ENCODE peak calls at places on chromosomes 1 and 21, in nine cellular contexts. H is foreskin keratinocyte; O is T-helper 17 cell; G is activated CD4-positive, CD25-positive, alpha-beta regulatory T cell treated with anti-CD3 and anti-CD28 coated beads, Interleukin-2, amount 50 U/mL, for 24 hours; Q is pancreas; T is activated T-cell treated with anti-CD3 and anti-CD28 coated beads, Interleukin-2, amount 50 U/mL, for 72 hours; Z is left lobe of liver; F is CD8-positive, alpha-beta T cell; K is heart right ventricle. Y is an unnamed sample.

GRCh38 chr1:117174851-117175250 is 35.9 kb downstream of the VTCN1 start:
- ATAC-seq in H (no peak), O (no peak), G (no peak), Q (no peak), T (no peak), Z (no peak), F (no peak), K (no peak), Y (no peak)

GRCh38 chr1:212260557-212261342 is 24.5 kb upstream of the PPP2R5A start:
- ATAC-seq in H (peak), O (peak), G (peak), Q (peak), T (peak), Z (no peak), F (peak), K (no peak), Y (no peak)

GRCh38 chr1:185795181-185795580 is 61.0 kb downstream of the HMCN1 start:
- ATAC-seq in H (no peak), O (no peak), G (no peak), Q (no peak), T (no peak), Z (no peak), F (no peak), K (no peak), Y (no peak)

GRCh38 chr21:43880111-43880985 is 15.3 kb downstream of the AGPAT3 start:
- ATAC-seq in H (peak), O (no peak), G (no peak), Q (peak), T (no peak), Z (peak), F (no peak), K (peak), Y (no peak)

GRCh38 chr1:200888349-200888838 is 6.3 kb upstream of the INAVA start:
- ATAC-seq in H (peak), O (peak), G (peak), Q (no peak), T (peak), Z (peak), F (peak), K (peak), Y (no peak)

GRCh38 chr1:54376085-54377039 is 29.8 kb downstream of the SSBP3 start:
- ATAC-seq in H (no peak), O (peak), G (peak), Q (no peak), T (peak), Z (no peak), F (peak), K (peak), Y (no peak)

GRCh38 chr1:66282885-66283284 is 251.1 kb upstream of the SGIP1 start:
- ATAC-seq in H (no peak), O (no peak), G (no peak), Q (no peak), T (no peak), Z (no peak), F (no peak), K (peak), Y (no peak)

GRCh38 chr1:7827134-7827955 is 25.5 kb downstream of the UTS2 start:
- ATAC-seq in H (no peak), O (peak), G (peak), Q (no peak), T (peak), Z (no peak), F (peak), K (peak), Y (no peak)

GRCh38 chr21:20698585-20698984 is 299.6 kb upstream of the NCAM2 start:
- ATAC-seq in H (no peak), O (no peak), G (no peak), Q (no peak), T (no peak), Z (no peak), F (no peak), K (no peak), Y (no peak)

GRCh38 chr21:36499578-36500471 is 19.9 kb upstream of the CLDN14 start:
- ATAC-seq in H (peak), O (no peak), G (no peak), Q (peak), T (no peak), Z (peak), F (no peak), K (no peak), Y (no peak)

GRCh38 chr1:93346472-93346991 is 825 bp downstream of the DR1 start:
- ATAC-seq in H (peak), O (peak), G (peak), Q (peak), T (peak), Z (peak), F (peak), K (peak), Y (no peak)

GRCh38 chr1:231162970-231163830 is 1.3 kb downstream of the TRIM67 start:
- ATAC-seq in H (peak), O (no peak), G (no peak), Q (peak), T (no peak), Z (no peak), F (no peak), K (no peak), Y (no peak)

GRCh38 chr1:86778510-86779218 is 74.3 kb downstream of the SH3GLB1 start:
- ATAC-seq in H (no peak), O (no peak), G (no peak), Q (no peak), T (no peak), Z (no peak), F (no peak), K (no peak), Y (no peak)

GRCh38 chr1:220708929-220709801 is 19.0 kb downstream of the C1orf115 start:
- ATAC-seq in H (no peak), O (peak), G (no peak), Q (peak), T (no peak), Z (peak), F (no peak), K (peak), Y (no peak)

GRCh38 chr1:25881266-25881665 is 5.8 kb upstream of the PAQR7 start:
- ATAC-seq in H (no peak), O (no peak), G (no peak), Q (no peak), T (no peak), Z (no peak), F (no peak), K (no peak), Y (no peak)

GRCh38 chr1:24295547-24295946 is 23.6 kb upstream of the GRHL3 start:
- ATAC-seq in H (no peak), O (no peak), G (no peak), Q (no peak), T (no peak), Z (no peak), F (no peak), K (no peak), Y (no peak)

GRCh38 chr1:232792949-232793348 is 12.3 kb upstream of the MAP10 start:
- ATAC-seq in H (no peak), O (no peak), G (no peak), Q (no peak), T (no peak), Z (no peak), F (no peak), K (no peak), Y (no peak)

GRCh38 chr1:209768354-209768774 is 12.5 kb downstream of the TRAF3IP3 start:
- ATAC-seq in H (no peak), O (peak), G (peak), Q (peak), T (peak), Z (no peak), F (peak), K (peak), Y (no peak)

GRCh38 chr1:234212764-234213406 is 160.4 kb upstream of the COA6 start:
- ATAC-seq in H (peak), O (no peak), G (peak), Q (peak), T (peak), Z (peak), F (no peak), K (peak), Y (no peak)

GRCh38 chr1:55073187-55073916 is 34.0 kb downstream of the PCSK9 start:
- ATAC-seq in H (no peak), O (no peak), G (peak), Q (no peak), T (peak), Z (no peak), F (no peak), K (no peak), Y (no peak)

GRCh38 chr1:16367968-16368910 is 1.2 kb downstream of the SZRD1 start:
- ATAC-seq in H (no peak), O (no peak), G (no peak), Q (no peak), T (no peak), Z (peak), F (no peak), K (no peak), Y (peak)

GRCh38 chr1:39799770-39800470 is 11.3 kb upstream of the BMP8B start:
- ATAC-seq in H (peak), O (peak), G (peak), Q (peak), T (peak), Z (peak), F (peak), K (peak), Y (peak)

GRCh38 chr1:235835226-235835625 is 31.5 kb downstream of the LYST start:
- ATAC-seq in H (no peak), O (no peak), G (no peak), Q (peak), T (no peak), Z (peak), F (no peak), K (peak), Y (no peak)

GRCh38 chr1:114081145-114082046 is 72.3 kb downstream of the SYT6 start:
- ATAC-seq in H (no peak), O (no peak), G (no peak), Q (peak), T (no peak), Z (peak), F (no peak), K (peak), Y (peak)

GRCh38 chr1:1285618-1286311 is 5.5 kb downstream of the SCNN1D start:
- ATAC-seq in H (no peak), O (no peak), G (no peak), Q (no peak), T (no peak), Z (no peak), F (no peak), K (no peak), Y (no peak)

GRCh38 chr1:178023181-178023618 is 53.3 kb upstream of the SEC16B start:
- ATAC-seq in H (no peak), O (no peak), G (no peak), Q (peak), T (no peak), Z (peak), F (no peak), K (no peak), Y (no peak)

GRCh38 chr1:93592636-93592949 is 89.0 kb downstream of the BCAR3 start:
- ATAC-seq in H (no peak), O (no peak), G (no peak), Q (peak), T (no peak), Z (peak), F (no peak), K (peak), Y (no peak)

GRCh38 chr1:223713546-223714420 is 1.4 kb downstream of the CAPN2 start:
- ATAC-seq in H (peak), O (peak), G (no peak), Q (no peak), T (no peak), Z (no peak), F (peak), K (no peak), Y (no peak)

Y was measured in gastroesophageal sphincter.